ENCODE peak calls at places on chromosomes 4 and X, in six cellular contexts. X is CD4-positive, CD25-positive, alpha-beta regulatory T cell; G is ovary; W is mammary epithelial cell; Q is psoas muscle; P is brain microvascular endothelial cell. B is an unnamed sample.

GRCh38 chr4:145805490-145805889 is 125.5 kb downstream of the C4orf51 start:
- DNase-seq in X (no peak), G (no peak), W (peak; percentile 74), Q (no peak), P (peak; percentile 91), B (no peak)

GRCh38 chr4:99790796-99791617 is 25.6 kb upstream of the DAPP1 start:
- DNase-seq in X (no peak), G (no peak), W (peak; percentile 88), Q (no peak), P (no peak), B (no peak)

GRCh38 chrX:47321978-47322377 is 48.4 kb upstream of the ZNF157 start:
- DNase-seq in X (no peak), G (no peak), W (no peak), Q (no peak), P (no peak), B (no peak)

GRCh38 chr4:147195386-147195785 is 249.7 kb upstream of the TTC29 start:
- DNase-seq in X (no peak), G (no peak), W (no peak), Q (no peak), P (peak; percentile 33), B (no peak)

GRCh38 chr4:41132055-41132683 is 82.2 kb downstream of the APBB2 start:
- DNase-seq in X (no peak), G (no peak), W (peak; percentile 48), Q (no peak), P (no peak), B (no peak)

GRCh38 chr4:101208171-101208570 is 139.2 kb downstream of the PPP3CA start:
- DNase-seq in X (no peak), G (no peak), W (no peak), Q (no peak), P (no peak), B (no peak)

GRCh38 chr4:121147923-121148443 is 16.1 kb downstream of the TNIP3 start:
- DNase-seq in X (no peak), G (no peak), W (no peak), Q (no peak), P (no peak), B (no peak)

GRCh38 chr4:61320154-61320553 is 120.0 kb downstream of the ADGRL3 start:
- DNase-seq in X (no peak), G (no peak), W (peak; percentile 3), Q (no peak), P (no peak), B (no peak)

GRCh38 chr4:159787901-159788300 is 685.0 kb downstream of the RAPGEF2 start:
- DNase-seq in X (no peak), G (no peak), W (peak; percentile 89), Q (no peak), P (no peak), B (no peak)

GRCh38 chr4:73698217-73698616 is 42.2 kb upstream of the CXCL8 start:
- DNase-seq in X (no peak), G (no peak), W (peak; percentile 87), Q (no peak), P (no peak), B (no peak)

GRCh38 chr4:9885958-9886357 is 104.5 kb downstream of the DRD5 start:
- DNase-seq in X (no peak), G (no peak), W (no peak), Q (no peak), P (no peak), B (no peak)

GRCh38 chr4:8920969-8921368 is 49.3 kb upstream of the HMX1 start:
- DNase-seq in X (no peak), G (no peak), W (no peak), Q (no peak), P (no peak), B (no peak)

GRCh38 chrX:107628662-107629532 is 587 bp downstream of the PRPS1 start:
- DNase-seq in X (peak; percentile 78), G (peak; percentile 45), W (peak; percentile 37), Q (peak; percentile 15), P (peak; percentile 17), B (peak; percentile 70)

GRCh38 chr4:105158837-105159236 is 12.2 kb downstream of the TET2 start:
- DNase-seq in X (no peak), G (peak; percentile 48), W (no peak), Q (no peak), P (no peak), B (no peak)

GRCh38 chr4:26365537-26366150 is 44.8 kb downstream of the RBPJ start:
- DNase-seq in X (no peak), G (no peak), W (no peak), Q (no peak), P (no peak), B (no peak)

GRCh38 chr4:152363086-152363485 is 172.8 kb downstream of the FBXW7 start:
- DNase-seq in X (no peak), G (no peak), W (no peak), Q (no peak), P (no peak), B (no peak)

GRCh38 chr4:145847764-145848163 is 90.9 kb downstream of the ZNF827 start:
- DNase-seq in X (no peak), G (no peak), W (no peak), Q (no peak), P (no peak), B (no peak)

GRCh38 chr4:105050896-105051295 is 95.8 kb upstream of the TET2 start:
- DNase-seq in X (no peak), G (no peak), W (peak; percentile 40), Q (no peak), P (no peak), B (no peak)

GRCh38 chr4:76301068-76301774 is 5.3 kb upstream of the STBD1 start:
- DNase-seq in X (peak; percentile 62), G (no peak), W (peak; percentile 95), Q (peak; percentile 34), P (peak; percentile 67), B (no peak)

GRCh38 chr4:73137121-73137520 is 67.6 kb upstream of the COX18 start:
- DNase-seq in X (no peak), G (no peak), W (no peak), Q (no peak), P (no peak), B (no peak)

GRCh38 chrX:115337735-115338134 is 48.2 kb downstream of the LUZP4 start:
- DNase-seq in X (no peak), G (no peak), W (no peak), Q (no peak), P (peak; percentile 31), B (no peak)

GRCh38 chr4:85514783-85515182 is 39.8 kb downstream of the ARHGAP24 start:
- DNase-seq in X (no peak), G (no peak), W (no peak), Q (no peak), P (no peak), B (no peak)

GRCh38 chrX:112832481-112833095 is 8.0 kb downstream of the AMOT start:
- DNase-seq in X (no peak), G (no peak), W (peak; percentile 22), Q (no peak), P (no peak), B (no peak)

GRCh38 chr4:176547005-176547404 is 227.2 kb downstream of the SPCS3 start:
- DNase-seq in X (no peak), G (no peak), W (no peak), Q (no peak), P (peak; percentile 51), B (no peak)

GRCh38 chr4:85127653-85128052 is 161.2 kb upstream of the WDFY3 start:
- DNase-seq in X (no peak), G (no peak), W (peak; percentile 17), Q (no peak), P (no peak), B (peak; percentile 9)

GRCh38 chr4:10106421-10107039 is 10.1 kb downstream of the WDR1 start:
- DNase-seq in X (peak; percentile 71), G (peak; percentile 80), W (peak; percentile 98), Q (peak; percentile 80), P (peak; percentile 97), B (no peak)

GRCh38 chr4:7831330-7831729 is 108.3 kb downstream of the AFAP1 start:
- DNase-seq in X (peak; percentile 56), G (no peak), W (no peak), Q (no peak), P (peak; percentile 88), B (no peak)

GRCh38 chrX:97705936-97706335 is 822.2 kb downstream of the RPA4 start:
- DNase-seq in X (no peak), G (no peak), W (no peak), Q (no peak), P (no peak), B (no peak)

GRCh38 chrX:97700547-97700946 is 816.8 kb downstream of the RPA4 start:
- DNase-seq in X (no peak), G (no peak), W (no peak), Q (no peak), P (no peak), B (no peak)

GRCh38 chrX:97704474-97704873 is 820.8 kb downstream of the RPA4 start:
- DNase-seq in X (no peak), G (no peak), W (no peak), Q (no peak), P (no peak), B (no peak)

GRCh38 chrX:97704881-97705280 is 821.2 kb downstream of the RPA4 start:
- DNase-seq in X (no peak), G (no peak), W (no peak), Q (no peak), P (no peak), B (no peak)
- H3K27me3 ChIP-seq in X (no peaks in the 10 kb centered on the region), G (no peaks in the 10 kb centered on the region), W (no peaks in the 10 kb centered on the region), Q (peaks cover 5% of the 10 kb centered on the region), P (no peaks in the 10 kb centered on the region), B (no peaks in the 10 kb centered on the region)

DNA sequence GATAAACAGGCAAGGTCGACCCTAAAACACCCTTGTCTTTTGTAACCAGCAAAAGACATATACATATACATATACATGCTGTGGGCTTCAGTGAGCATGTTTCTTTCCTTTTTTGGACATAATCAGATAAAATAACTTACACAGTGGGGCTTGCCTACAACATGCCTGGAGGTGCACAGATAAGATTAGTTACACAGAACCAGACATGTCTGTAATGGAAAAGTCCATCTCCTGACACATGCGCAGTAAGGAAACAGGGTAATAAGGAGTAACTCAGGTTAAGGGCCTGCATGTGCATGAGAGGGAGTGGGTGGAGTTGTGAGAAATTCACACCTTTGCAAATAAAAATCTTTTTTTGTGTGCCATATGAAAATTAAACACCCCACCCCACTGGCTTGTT is 3.4 kb downstream of the UGT2A1 start:
- DNase-seq in X (no peak), G (no peak), W (peak; percentile 6), Q (no peak), P (no peak), B (no peak)
- H3K27me3 ChIP-seq in X (no peaks in the 10 kb centered on the region), G (no peaks in the 10 kb centered on the region), W (no peaks in the 10 kb centered on the region), Q (no peaks in the 10 kb centered on the region), P (no peaks in the 10 kb centered on the region), B (peaks cover 4% of the 10 kb centered on the region)

GRCh38 chrX:32520789-32521188 is 690.6 kb downstream of the DMD start:
- DNase-seq in X (no peak), G (no peak), W (no peak), Q (no peak), P (no peak), B (no peak)
- H3K27me3 ChIP-seq in X (no peaks in the 10 kb centered on the region), G (no peaks in the 10 kb centered on the region), W (peaks cover 3% of the 10 kb centered on the region), Q (no peaks in the 10 kb centered on the region), P (no peaks in the 10 kb centered on the region), B (no peaks in the 10 kb centered on the region)

GRCh38 chrX:74606342-74606741 is 8.1 kb downstream of the RLIM start:
- DNase-seq in X (no peak), G (no peak), W (no peak), Q (no peak), P (no peak), B (no peak)

GRCh38 chrX:74603040-74603439 is 11.4 kb downstream of the RLIM start:
- DNase-seq in X (no peak), G (no peak), W (no peak), Q (no peak), P (no peak), B (no peak)

GRCh38 chrX:74606799-74607198 is 7.6 kb downstream of the RLIM start:
- DNase-seq in X (no peak), G (no peak), W (no peak), Q (no peak), P (no peak), B (no peak)

GRCh38 chrX:74602142-74602541 is 12.3 kb downstream of the RLIM start:
- DNase-seq in X (no peak), G (no peak), W (no peak), Q (no peak), P (no peak), B (no peak)
- H3K27me3 ChIP-seq in X (no peaks in the 10 kb centered on the region), G (no peaks in the 10 kb centered on the region), W (no peaks in the 10 kb centered on the region), Q (no peaks in the 10 kb centered on the region), P (no peaks in the 10 kb centered on the region), B (no peaks in the 10 kb centered on the region)

B was measured in DND-41.